ENCODE peak calls at places on chromosome 18, in seven cellular contexts. F, E, S, W, C, Q and D are unnamed samples.

GRCh38 chr18:7177131-7177744 is 53.7 kb upstream of the LRRC30 start:
- DNase-seq in F (no peak), E (peak; percentile 87), S (peak; percentile 18), W (peak; percentile 15), C (peak; percentile 44), Q (no peak), D (peak; percentile 68)

GRCh38 chr18:44041553-44042418 is 638.9 kb upstream of the SETBP1 start:
- DNase-seq in F (no peak), E (no peak), S (no peak), W (no peak), C (no peak), Q (no peak), D (no peak)

GRCh38 chr18:7117390-7118355 is at the start of gene LAMA1:
- DNase-seq in F (peak; percentile 49), E (no peak), S (no peak), W (no peak), C (no peak), Q (no peak), D (peak; percentile 16)

GRCh38 chr18:3192286-3192685 is 27.5 kb downstream of the MYOM1 start:
- DNase-seq in F (no peak), E (no peak), S (no peak), W (no peak), C (no peak), Q (no peak), D (no peak)

GRCh38 chr18:58538604-58539386 is 90.1 kb downstream of the ALPK2 start:
- DNase-seq in F (no peak), E (peak; percentile 26), S (no peak), W (no peak), C (no peak), Q (no peak), D (peak; percentile 29)

GRCh38 chr18:77397056-77397455 is 147.4 kb downstream of the GALR1 start:
- DNase-seq in F (no peak), E (no peak), S (no peak), W (no peak), C (no peak), Q (no peak), D (no peak)

GRCh38 chr18:23053756-23054457 is 81.4 kb upstream of the CABLES1 start:
- DNase-seq in F (no peak), E (peak; percentile 35), S (no peak), W (no peak), C (no peak), Q (no peak), D (peak; percentile 18)

GRCh38 chr18:59671533-59671932 is 25.7 kb downstream of the CCBE1 start:
- DNase-seq in F (no peak), E (no peak), S (no peak), W (no peak), C (no peak), Q (no peak), D (no peak)

GRCh38 chr18:26228562-26229260 is 2.5 kb downstream of the TAF4B start:
- DNase-seq in F (no peak), E (no peak), S (no peak), W (no peak), C (no peak), Q (no peak), D (no peak)

GRCh38 chr18:23156134-23156533 is 20.8 kb downstream of the CABLES1 start:
- DNase-seq in F (no peak), E (no peak), S (no peak), W (no peak), C (no peak), Q (no peak), D (no peak)

GRCh38 chr18:58447342-58448190 is 181.3 kb downstream of the ALPK2 start:
- DNase-seq in F (no peak), E (peak; percentile 13), S (no peak), W (no peak), C (no peak), Q (no peak), D (no peak)

GRCh38 chr18:6219116-6219717 is 195.5 kb downstream of the L3MBTL4 start:
- DNase-seq in F (no peak), E (peak; percentile 70), S (peak; percentile 12), W (peak; percentile 13), C (no peak), Q (no peak), D (no peak)

GRCh38 chr18:24402209-24402785 is 4.7 kb upstream of the OSBPL1A start:
- DNase-seq in F (no peak), E (no peak), S (no peak), W (no peak), C (no peak), Q (no peak), D (no peak)

GRCh38 chr18:22667158-22667557 is 249.4 kb upstream of the CTAGE1 start:
- DNase-seq in F (no peak), E (no peak), S (no peak), W (no peak), C (no peak), Q (no peak), D (no peak)

GRCh38 chr18:62018034-62018760 is 125.4 kb upstream of the RNF152 start:
- DNase-seq in F (peak; percentile 86), E (peak; percentile 97), S (peak; percentile 62), W (no peak), C (peak; percentile 32), Q (no peak), D (peak; percentile 23)

GRCh38 chr18:13220326-13220991 is 1.9 kb downstream of the LDLRAD4 start:
- DNase-seq in F (no peak), E (no peak), S (peak; percentile 34), W (no peak), C (no peak), Q (no peak), D (no peak)

GRCh38 chr18:13217971-13218375 is 587 bp upstream of the LDLRAD4 start:
- DNase-seq in F (peak; percentile 81), E (no peak), S (peak; percentile 43), W (no peak), C (no peak), Q (no peak), D (peak; percentile 28)

GRCh38 chr18:13218376-13219011 is at the start of gene LDLRAD4:
- DNase-seq in F (peak; percentile 88), E (no peak), S (peak; percentile 76), W (no peak), C (no peak), Q (no peak), D (peak; percentile 59)

GRCh38 chr18:13219576-13219975 is 1.0 kb downstream of the LDLRAD4 start:
- DNase-seq in F (no peak), E (no peak), S (no peak), W (no peak), C (no peak), Q (no peak), D (no peak)

GRCh38 chr18:13219012-13219396 is 444 bp downstream of the LDLRAD4 start:
- DNase-seq in F (no peak), E (no peak), S (no peak), W (no peak), C (no peak), Q (no peak), D (no peak)
- H3K27me3 ChIP-seq in F (no peaks in the 10 kb centered on the region), E (peaks cover 46% of the 10 kb centered on the region), S (no peaks in the 10 kb centered on the region), W (peaks cover 30% of the 10 kb centered on the region), C (no peaks in the 10 kb centered on the region), Q (no peaks in the 10 kb centered on the region), D (no peaks in the 10 kb centered on the region)

GRCh38 chr18:31077883-31078282 is 24.3 kb downstream of the DSC2 start:
- DNase-seq in F (no peak), E (no peak), S (no peak), W (no peak), C (no peak), Q (no peak), D (no peak)
- H3K27me3 ChIP-seq in F (no peaks in the 10 kb centered on the region), E (no peaks in the 10 kb centered on the region), S (no peaks in the 10 kb centered on the region), W (no peaks in the 10 kb centered on the region), C (no peaks in the 10 kb centered on the region), Q (no peaks in the 10 kb centered on the region), D (no peaks in the 10 kb centered on the region)

GRCh38 chr18:57094199-57094598 is 52.7 kb upstream of the BOD1L2 start:
- DNase-seq in F (no peak), E (no peak), S (no peak), W (no peak), C (no peak), Q (no peak), D (no peak)

GRCh38 chr18:57091231-57091630 is 55.7 kb upstream of the BOD1L2 start:
- DNase-seq in F (no peak), E (no peak), S (no peak), W (no peak), C (no peak), Q (no peak), D (no peak)

GRCh38 chr18:57095884-57096283 is 51.0 kb upstream of the BOD1L2 start:
- DNase-seq in F (no peak), E (no peak), S (no peak), W (no peak), C (no peak), Q (no peak), D (no peak)
- H3K27me3 ChIP-seq in F (no peaks in the 10 kb centered on the region), E (no peaks in the 10 kb centered on the region), S (peaks cover 6% of the 10 kb centered on the region), W (no peaks in the 10 kb centered on the region), C (peaks cover 6% of the 10 kb centered on the region), Q (no peaks in the 10 kb centered on the region), D (no peaks in the 10 kb centered on the region)

GRCh38 chr18:5195656-5196055 is 1.4 kb downstream of the AKAIN1 start:
- DNase-seq in F (no peak), E (no peak), S (no peak), W (no peak), C (no peak), Q (no peak), D (no peak)

GRCh38 chr18:5197032-5197434 is at the start of gene AKAIN1:
- DNase-seq in F (peak; percentile 72), E (peak; percentile 12), S (peak; percentile 18), W (no peak), C (no peak), Q (no peak), D (peak; percentile 27)

GRCh38 chr18:5197461-5197860 is 404 bp upstream of the AKAIN1 start:
- DNase-seq in F (no peak), E (no peak), S (no peak), W (no peak), C (no peak), Q (no peak), D (peak; percentile 9)

DNA sequence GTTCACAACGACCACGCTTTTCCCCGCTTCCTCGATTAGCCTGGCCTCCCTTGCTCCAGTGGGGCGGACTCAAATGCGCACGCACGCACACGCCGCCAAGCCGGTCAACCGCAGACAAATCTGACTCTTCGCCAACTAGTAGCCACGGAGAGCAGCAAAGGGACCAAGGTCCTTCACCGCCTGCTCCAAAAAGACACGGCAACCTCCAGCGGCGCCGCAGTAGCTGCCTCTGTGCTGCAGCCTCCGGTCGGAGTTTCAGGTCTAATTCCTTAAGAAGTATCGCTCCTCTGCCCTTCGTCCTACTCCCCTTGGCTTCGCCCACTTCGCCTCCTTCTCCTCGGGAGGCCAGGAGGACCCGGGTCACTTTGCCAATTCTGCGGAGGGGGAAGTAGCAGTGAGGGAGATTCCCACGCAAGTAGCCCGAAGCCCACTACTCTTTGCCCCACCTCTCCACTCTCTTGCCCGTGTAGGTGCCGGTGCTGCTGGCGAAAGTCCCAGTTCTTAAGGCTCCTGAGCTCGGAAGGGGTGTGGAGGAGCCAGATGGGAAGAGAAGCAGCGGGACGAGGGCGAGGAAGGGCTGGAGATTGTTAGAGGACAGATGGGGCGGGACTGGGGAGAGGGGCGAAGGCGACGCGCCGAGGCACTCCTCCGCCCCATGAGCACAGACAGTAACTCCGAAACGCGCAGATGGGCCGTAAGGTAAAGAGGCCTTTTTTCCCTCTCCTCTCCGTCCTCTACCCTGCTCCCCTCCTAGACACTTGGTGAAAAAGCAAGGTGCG is 615 bp downstream of the AKAIN1 start:
- DNase-seq in F (no peak), E (no peak), S (no peak), W (no peak), C (no peak), Q (no peak), D (peak; percentile 9)
- H3K27me3 ChIP-seq in F (peaks cover 4% of the 10 kb centered on the region), E (peaks cover 3% of the 10 kb centered on the region), S (peaks cover 73% of the 10 kb centered on the region), W (no peaks in the 10 kb centered on the region), C (peaks cover 6% of the 10 kb centered on the region), Q (no peaks in the 10 kb centered on the region), D (peaks cover 12% of the 10 kb centered on the region)